ENCODE peak calls at places on chromosomes 13 and 19, in five cellular contexts. C is Panc1, X is lung, Z is WTC11, I is gastrocnemius medialis. D is an unnamed sample.

GRCh38 chr13:40550130-40550529 is 116.3 kb downstream of the FOXO1 start:
- ATAC-seq in C (no peak), X (no peak), Z (no peak), I (no peak), D (no peak)

GRCh38 chr13:60274664-60275063 is 110.9 kb upstream of the DIAPH3 start:
- ATAC-seq in C (no peak), X (no peak), Z (no peak), I (no peak), D (no peak)

GRCh38 chr13:98999635-98999952 is 21.7 kb upstream of the DOCK9 start:
- ATAC-seq in C (no peak), X (no peak), Z (no peak), I (no peak), D (no peak)

GRCh38 chr19:48085077-48085476 is 25.5 kb downstream of the PLA2G4C start:
- ATAC-seq in C (no peak), X (no peak), Z (no peak), I (no peak), D (no peak)

GRCh38 chr19:38210458-38210987 is 13.5 kb downstream of the DPF1 start:
- ATAC-seq in C (peak; percentile 6), X (no peak), Z (peak; percentile 71), I (peak; percentile 20), D (no peak)

GRCh38 chr13:38072696-38073095 is 203.1 kb upstream of the TRPC4 start:
- ATAC-seq in C (no peak), X (no peak), Z (no peak), I (no peak), D (no peak)

GRCh38 chr13:44932171-44932849 is 57.0 kb downstream of the NUFIP1 start:
- ATAC-seq in C (no peak), X (no peak), Z (no peak), I (peak; percentile 38), D (peak; percentile 44)

GRCh38 chr13:28467886-28468519 is 26.9 kb downstream of the FLT1 start:
- ATAC-seq in C (no peak), X (peak; percentile 41), Z (no peak), I (peak; percentile 25), D (no peak)

GRCh38 chr13:20428666-20429644 is 96.7 kb downstream of the CRYL1 start:
- ATAC-seq in C (no peak), X (no peak), Z (no peak), I (no peak), D (no peak)

GRCh38 chr19:38190061-38190460 is 34.0 kb downstream of the DPF1 start:
- ATAC-seq in C (no peak), X (no peak), Z (no peak), I (no peak), D (no peak)

GRCh38 chr13:25777509-25777908 is 274.3 kb downstream of the SHISA2 start:
- ATAC-seq in C (no peak), X (no peak), Z (no peak), I (no peak), D (no peak)

DNA sequence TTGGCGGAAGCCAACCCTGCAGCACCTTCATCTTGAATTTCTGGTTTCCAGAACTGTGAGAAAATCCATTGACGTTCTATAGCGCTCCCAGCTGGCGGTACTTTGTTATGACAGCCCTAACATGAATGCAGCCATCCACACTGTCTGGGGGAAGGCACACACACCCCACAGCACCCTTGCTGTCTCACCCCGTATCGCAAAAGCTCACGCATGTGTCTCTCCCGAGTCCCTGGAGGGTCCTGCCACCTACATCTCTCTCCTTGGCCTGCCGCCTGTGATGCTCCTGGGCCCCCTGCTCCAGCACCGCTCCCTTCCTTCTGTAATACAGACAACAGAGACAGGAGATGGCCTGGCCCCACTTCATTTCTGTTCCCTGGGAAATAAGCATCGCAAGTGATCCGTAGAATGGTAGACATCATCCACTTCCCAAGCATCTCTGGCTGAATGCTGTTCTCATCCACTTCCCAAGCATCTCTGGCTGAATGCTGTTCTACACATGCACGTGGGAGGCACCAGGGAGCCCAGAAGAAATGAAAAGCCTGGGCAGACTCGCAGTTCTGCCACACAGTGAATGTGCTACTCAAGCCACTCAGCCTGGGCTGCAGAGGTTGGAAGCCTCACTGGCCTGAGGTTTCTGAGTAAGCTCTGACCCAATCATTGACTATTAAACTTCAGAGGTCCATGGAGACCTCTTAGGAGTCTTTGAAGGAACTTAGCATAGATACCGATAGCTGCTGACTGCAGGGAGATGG is 29.6 kb downstream of the EPN1 start:
- ATAC-seq in C (peak; percentile 11), X (no peak), Z (peak; percentile 16), I (no peak), D (no peak)
- TF ChIP-seq CTCF in C (no peak), X (no peak), Z (no peak), I (no peak), D (no peak)

DNA sequence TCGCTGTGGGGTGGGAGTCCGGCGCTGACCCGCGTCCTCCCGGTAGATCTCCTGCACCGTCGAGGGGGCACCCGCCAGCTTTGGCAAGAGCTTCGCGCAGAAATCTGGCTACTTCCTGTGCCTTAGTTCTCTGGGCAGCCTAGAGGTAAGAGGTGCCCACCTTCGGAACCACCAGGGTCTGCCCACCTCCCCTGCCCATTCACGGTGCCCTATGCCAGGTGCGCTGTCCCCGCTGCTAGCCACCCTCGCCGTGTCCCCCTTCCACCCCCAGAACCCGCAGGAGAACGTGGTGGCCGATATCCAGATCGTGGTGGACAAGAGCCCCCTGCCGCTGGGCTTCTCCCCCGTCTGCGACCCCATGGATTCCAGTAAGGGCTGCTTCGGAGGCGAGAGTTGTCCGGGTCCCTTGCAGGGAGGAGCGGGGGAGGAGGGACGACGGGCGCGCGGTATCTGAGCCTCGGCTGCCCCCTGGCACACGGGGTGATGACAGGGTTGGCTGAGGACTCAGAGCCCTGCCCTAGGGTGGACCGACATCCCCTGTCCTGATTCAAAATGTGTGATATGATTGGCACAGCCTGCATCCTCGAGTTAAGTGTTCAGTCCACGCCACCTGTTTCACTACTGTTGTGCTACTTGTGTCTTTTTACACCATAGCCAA is 549 bp downstream of the MVB12A start:
- ATAC-seq in C (peak; percentile 73), X (no peak), Z (peak; percentile 5), I (no peak), D (peak; percentile 5)
- TF ChIP-seq CTCF in C (no peak), X (peak; percentile 11), Z (no peak), I (no peak), D (no peak)

GRCh38 chr13:97298816-97299215 is 76.7 kb downstream of the MBNL2 start:
- ATAC-seq in C (no peak), X (no peak), Z (no peak), I (no peak), D (no peak)
- TF ChIP-seq CTCF in C (no peak), X (no peak), Z (no peak), I (no peak), D (no peak)

DNA sequence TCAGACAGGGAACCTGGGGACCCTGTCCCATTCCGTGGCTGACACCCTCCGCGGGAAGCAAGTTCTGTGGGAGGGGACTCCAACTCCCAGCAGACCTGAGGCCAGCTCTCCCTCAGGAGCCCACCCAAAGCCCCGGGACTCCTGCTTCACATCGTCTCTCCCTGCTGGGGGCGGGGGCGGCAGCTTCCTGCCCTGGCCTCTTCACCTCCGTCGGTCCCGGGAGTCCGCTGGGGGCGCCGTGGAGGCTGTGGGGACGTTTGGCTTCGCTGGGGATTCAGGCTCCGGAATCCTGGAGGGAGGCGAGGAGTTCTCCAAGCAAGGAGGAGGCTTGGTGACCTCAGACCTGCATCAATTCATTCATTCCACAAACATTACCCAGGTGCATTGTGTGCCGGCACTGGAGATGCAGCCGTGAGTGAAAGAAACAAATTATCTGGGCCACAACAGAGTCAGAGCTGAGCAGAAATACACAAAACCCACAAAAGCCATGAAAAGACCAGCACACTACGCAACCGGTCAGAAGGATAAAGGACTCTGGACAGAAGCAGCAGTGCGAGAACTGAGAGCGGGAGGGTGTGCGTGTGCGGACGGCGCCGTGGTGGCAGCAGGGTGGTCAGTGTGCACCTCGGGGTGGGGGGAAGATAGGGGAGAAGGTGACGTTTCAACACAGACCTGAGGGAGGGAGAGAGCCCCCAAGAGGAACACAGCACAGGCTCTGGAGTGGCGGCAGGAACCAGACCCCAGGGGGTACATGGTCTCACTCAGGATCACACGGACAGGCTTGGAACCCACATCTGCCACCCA is 19.0 kb downstream of the EPS8L1 start:
- ATAC-seq in C (peak; percentile 46), X (no peak), Z (peak; percentile 4), I (no peak), D (no peak)
- TF ChIP-seq CTCF in C (peak; percentile 83), X (no peak), Z (no peak), I (no peak), D (no peak)

DNA sequence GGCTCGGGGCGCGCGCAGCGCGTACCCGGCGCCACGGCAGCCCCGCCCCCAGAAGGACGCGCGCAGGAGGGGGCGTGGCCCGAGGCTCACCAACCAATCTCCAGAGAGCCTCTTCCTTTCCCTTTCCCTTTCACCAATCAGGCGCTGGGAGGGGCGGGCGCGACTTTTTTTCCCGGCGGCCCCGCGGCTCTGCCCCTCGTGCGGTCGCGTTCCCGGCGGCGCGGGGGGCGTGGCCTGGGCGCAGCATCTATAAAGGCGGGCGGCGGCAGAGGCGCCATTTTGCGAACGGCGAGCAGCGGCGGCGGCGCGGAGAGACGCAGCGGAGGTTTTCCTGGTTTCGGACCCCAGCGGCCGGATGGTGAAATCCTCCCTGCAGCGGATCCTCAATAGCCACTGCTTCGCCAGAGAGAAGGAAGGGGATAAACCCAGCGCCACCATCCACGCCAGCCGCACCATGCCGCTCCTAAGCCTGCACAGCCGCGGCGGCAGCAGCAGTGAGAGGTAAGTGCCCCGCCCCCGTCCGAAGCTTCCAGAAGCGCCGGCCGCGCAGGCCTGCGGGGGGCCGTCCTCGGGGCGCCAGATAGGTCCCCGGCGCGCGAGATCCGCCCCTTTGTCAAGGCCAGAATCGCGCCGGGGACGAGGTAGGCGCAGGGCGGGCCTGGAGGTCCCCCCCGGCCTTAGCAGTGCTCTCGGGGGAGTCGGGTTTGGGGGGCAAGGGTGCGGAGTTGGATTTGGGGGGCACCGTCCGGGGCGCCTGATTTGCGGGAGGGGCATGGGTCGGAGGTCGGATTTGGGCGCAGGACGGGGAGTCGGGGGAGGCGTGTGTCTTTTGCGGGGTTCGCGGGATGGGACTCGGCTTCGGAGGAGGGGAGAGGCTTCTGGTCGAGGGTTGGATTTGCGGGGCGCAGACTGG is 12.5 kb downstream of the PEAK3 start:
- ATAC-seq in C (peak; percentile 84), X (peak; percentile 75), Z (peak; percentile 79), I (peak; percentile 89), D (peak; percentile 93)
- TF ChIP-seq CTCF in C (no peak), X (peak; percentile 1), Z (no peak), I (peak; percentile 26), D (no peak)

GRCh38 chr19:40521276-40521675 is 54.5 kb downstream of the SPTBN4 start:
- ATAC-seq in C (no peak), X (no peak), Z (no peak), I (no peak), D (no peak)
- TF ChIP-seq CTCF in C (peak; percentile 52), X (no peak), Z (no peak), I (no peak), D (no peak)